ENCODE peak calls at places on chromosomes 5 and 9, in seven cellular contexts. One of them, this sample, is unnamed.

GRCh38 chr5:67612961-67613360 is 416.4 kb upstream of the CD180 start:
- DNase-seq in mesendoderm: no peak
- DNase-seq in mesenchymal stem cell: no peak
- DNase-seq in H1: no peak
- DNase-seq in IMR-90: no peak
- DNase-seq in neuronal stem cell: no peak
- DNase-seq in trophoblast cell: no peak
- DNase-seq in this sample: no peak

GRCh38 chr9:14350766-14351165 is 36.8 kb upstream of the NFIB start:
- DNase-seq in mesendoderm: no peak
- DNase-seq in neuronal stem cell: no peak
- DNase-seq in trophoblast cell: no peak
- DNase-seq in H1: no peak
- DNase-seq in mesenchymal stem cell: no peak
- DNase-seq in IMR-90: no peak
- DNase-seq in this sample: no peak

GRCh38 chr9:71072587-71072986 is 48.8 kb downstream of the TRPM3 start:
- DNase-seq in trophoblast cell: no peak
- DNase-seq in mesendoderm: no peak
- DNase-seq in mesenchymal stem cell: no peak
- DNase-seq in neuronal stem cell: no peak
- DNase-seq in IMR-90: no peak
- DNase-seq in H1: no peak
- DNase-seq in this sample: no peak

GRCh38 chr9:110911659-110912473 is 126.4 kb downstream of the LPAR1 start:
- DNase-seq in H1: no peak
- DNase-seq in neuronal stem cell: no peak
- DNase-seq in mesendoderm: no peak
- DNase-seq in IMR-90: peak
- DNase-seq in trophoblast cell: peak
- DNase-seq in mesenchymal stem cell: peak
- DNase-seq in this sample: no peak

GRCh38 chr5:138574744-138575193 is 432 bp downstream of the HSPA9 start:
- DNase-seq in trophoblast cell: peak
- DNase-seq in H1: no peak
- DNase-seq in neuronal stem cell: no peak
- DNase-seq in IMR-90: peak
- DNase-seq in mesenchymal stem cell: no peak
- DNase-seq in mesendoderm: no peak
- DNase-seq in this sample: no peak

GRCh38 chr5:12999667-13000066 is 944.8 kb downstream of the DNAH5 start:
- DNase-seq in trophoblast cell: no peak
- DNase-seq in neuronal stem cell: no peak
- DNase-seq in mesendoderm: no peak
- DNase-seq in mesenchymal stem cell: no peak
- DNase-seq in IMR-90: no peak
- DNase-seq in H1: no peak
- DNase-seq in this sample: no peak

GRCh38 chr5:54302267-54302687 is 8.1 kb downstream of the ARL15 start:
- DNase-seq in H1: no peak
- DNase-seq in mesenchymal stem cell: peak
- DNase-seq in mesendoderm: no peak
- DNase-seq in trophoblast cell: peak
- DNase-seq in neuronal stem cell: no peak
- DNase-seq in IMR-90: peak
- DNase-seq in this sample: no peak

GRCh38 chr5:170312666-170313065 is 15.1 kb upstream of the LCP2 start:
- DNase-seq in mesendoderm: no peak
- DNase-seq in IMR-90: peak
- DNase-seq in mesenchymal stem cell: peak
- DNase-seq in trophoblast cell: peak
- DNase-seq in neuronal stem cell: no peak
- DNase-seq in H1: no peak
- DNase-seq in this sample: no peak

GRCh38 chr9:22405869-22406659 is 40.6 kb upstream of the DMRTA1 start:
- DNase-seq in trophoblast cell: no peak
- DNase-seq in IMR-90: no peak
- DNase-seq in neuronal stem cell: no peak
- DNase-seq in H1: no peak
- DNase-seq in mesendoderm: no peak
- DNase-seq in mesenchymal stem cell: no peak
- DNase-seq in this sample: no peak

GRCh38 chr5:135478938-135479337 is 26.8 kb upstream of the TIFAB start:
- DNase-seq in mesendoderm: peak
- DNase-seq in H1: no peak
- DNase-seq in trophoblast cell: no peak
- DNase-seq in neuronal stem cell: no peak
- DNase-seq in IMR-90: no peak
- DNase-seq in mesenchymal stem cell: no peak
- DNase-seq in this sample: no peak

GRCh38 chr9:137436761-137437600 is 4.2 kb downstream of the ENTPD8 start:
- DNase-seq in trophoblast cell: no peak
- DNase-seq in H1: no peak
- DNase-seq in mesenchymal stem cell: no peak
- DNase-seq in neuronal stem cell: no peak
- DNase-seq in IMR-90: no peak
- DNase-seq in mesendoderm: no peak
- DNase-seq in this sample: no peak

GRCh38 chr5:59542841-59543825 is 350.4 kb downstream of the PDE4D start:
- DNase-seq in mesendoderm: no peak
- DNase-seq in H1: no peak
- DNase-seq in IMR-90: no peak
- DNase-seq in neuronal stem cell: no peak
- DNase-seq in trophoblast cell: no peak
- DNase-seq in mesenchymal stem cell: peak
- DNase-seq in this sample: no peak

GRCh38 chr9:76419782-76420380 is 25.7 kb upstream of the RFK start:
- DNase-seq in neuronal stem cell: no peak
- DNase-seq in mesendoderm: peak
- DNase-seq in IMR-90: no peak
- DNase-seq in mesenchymal stem cell: peak
- DNase-seq in trophoblast cell: peak
- DNase-seq in H1: no peak
- DNase-seq in this sample: no peak

GRCh38 chr5:40653221-40654022 is 26.3 kb upstream of the PTGER4 start:
- DNase-seq in IMR-90: no peak
- DNase-seq in trophoblast cell: no peak
- DNase-seq in neuronal stem cell: no peak
- DNase-seq in H1: no peak
- DNase-seq in mesendoderm: no peak
- DNase-seq in mesenchymal stem cell: no peak
- DNase-seq in this sample: no peak

GRCh38 chr5:151213803-151214613 is 9.9 kb downstream of the CCDC69 start:
- DNase-seq in IMR-90: no peak
- DNase-seq in trophoblast cell: peak
- DNase-seq in mesendoderm: peak
- DNase-seq in neuronal stem cell: no peak
- DNase-seq in H1: no peak
- DNase-seq in mesenchymal stem cell: peak
- DNase-seq in this sample: peak

GRCh38 chr5:144122081-144122480 is 48.4 kb downstream of the YIPF5 start:
- DNase-seq in mesenchymal stem cell: no peak
- DNase-seq in IMR-90: no peak
- DNase-seq in neuronal stem cell: no peak
- DNase-seq in mesendoderm: no peak
- DNase-seq in trophoblast cell: no peak
- DNase-seq in H1: no peak
- DNase-seq in this sample: no peak

GRCh38 chr5:102540251-102540812 is 41.5 kb upstream of the SLCO6A1 start:
- DNase-seq in mesendoderm: no peak
- DNase-seq in mesenchymal stem cell: no peak
- DNase-seq in IMR-90: no peak
- DNase-seq in H1: no peak
- DNase-seq in trophoblast cell: peak
- DNase-seq in neuronal stem cell: no peak
- DNase-seq in this sample: no peak

GRCh38 chr5:179820127-179820482 is 600 bp upstream of the SQSTM1 start:
- DNase-seq in mesendoderm: no peak
- DNase-seq in neuronal stem cell: no peak
- DNase-seq in IMR-90: no peak
- DNase-seq in H1: no peak
- DNase-seq in mesenchymal stem cell: peak
- DNase-seq in trophoblast cell: no peak
- DNase-seq in this sample: no peak

GRCh38 chr5:179821298-179822058 is 773 bp downstream of the SQSTM1 start:
- DNase-seq in mesenchymal stem cell: peak
- DNase-seq in H1: no peak
- DNase-seq in IMR-90: peak
- DNase-seq in mesendoderm: peak
- DNase-seq in neuronal stem cell: no peak
- DNase-seq in trophoblast cell: peak
- DNase-seq in this sample: peak

GRCh38 chr5:179820483-179821297 is at the start of gene SQSTM1:
- DNase-seq in IMR-90: peak
- DNase-seq in mesenchymal stem cell: peak
- DNase-seq in neuronal stem cell: peak
- DNase-seq in H1: no peak
- DNase-seq in mesendoderm: peak
- DNase-seq in trophoblast cell: peak
- DNase-seq in this sample: peak

GRCh38 chr5:179818746-179819295 is 1.9 kb upstream of the SQSTM1 start:
- DNase-seq in H1: no peak
- DNase-seq in trophoblast cell: peak
- DNase-seq in neuronal stem cell: no peak
- DNase-seq in mesendoderm: peak
- DNase-seq in IMR-90: peak
- DNase-seq in mesenchymal stem cell: peak
- DNase-seq in this sample: peak

DNA sequence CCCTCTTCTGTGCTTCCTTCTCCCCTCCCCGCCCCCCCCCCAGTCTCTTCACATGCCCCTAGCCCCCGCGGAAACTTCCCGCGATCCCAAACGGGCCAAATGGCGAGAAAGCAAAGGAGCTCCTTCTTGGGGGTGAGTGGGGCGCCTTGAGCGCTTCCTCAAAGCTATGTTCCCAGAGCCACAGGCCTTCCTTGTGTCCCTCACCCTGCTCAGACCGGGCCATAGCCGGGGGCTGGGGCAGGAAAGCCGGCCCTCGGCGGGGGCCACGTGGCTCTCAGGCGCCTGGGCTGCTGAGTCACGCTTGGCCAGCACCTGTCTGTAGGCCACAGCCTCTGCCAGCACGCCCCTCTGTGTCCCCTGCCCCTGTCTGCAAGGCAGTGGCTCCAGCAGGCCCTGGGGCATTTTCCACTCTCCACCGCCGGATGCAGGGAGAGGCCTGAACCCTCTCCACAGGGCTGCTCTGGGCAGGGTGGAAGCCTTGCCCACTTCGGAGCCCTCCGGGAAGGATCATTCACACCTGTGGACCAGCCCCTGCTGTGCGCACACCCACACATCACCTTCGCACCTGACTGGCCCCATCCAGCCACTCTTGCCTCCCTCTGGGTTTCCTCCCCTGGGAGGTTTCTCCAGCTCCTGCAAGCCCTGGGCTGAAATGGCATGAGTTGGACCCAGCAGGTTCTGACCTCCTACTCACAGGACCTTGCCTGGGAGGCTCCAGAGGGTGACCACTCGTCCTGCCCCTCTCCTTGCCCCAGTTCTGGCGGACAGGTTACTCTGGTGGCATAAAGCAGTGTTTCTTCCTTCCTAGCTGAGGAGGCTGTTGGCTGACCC is 1.2 kb upstream of the SQSTM1 start:
- DNase-seq in mesenchymal stem cell: peak
- DNase-seq in IMR-90: peak
- DNase-seq in neuronal stem cell: no peak
- DNase-seq in trophoblast cell: peak
- DNase-seq in H1: no peak
- DNase-seq in mesendoderm: peak
- DNase-seq in this sample: peak
- H3K18ac ChIP-seq in mesenchymal stem cell: peak
- H3K18ac ChIP-seq in IMR-90: peak
- H3K18ac ChIP-seq in neuronal stem cell: peak
- H3K18ac ChIP-seq in trophoblast cell: peak
- H3K18ac ChIP-seq in H1: peak
- H3K18ac ChIP-seq in mesendoderm: peak
- H3K18ac ChIP-seq in this sample: peak

GRCh38 chr9:3468407-3469205 is 57.2 kb downstream of the RFX3 start:
- DNase-seq in mesendoderm: no peak
- DNase-seq in IMR-90: no peak
- DNase-seq in trophoblast cell: peak
- DNase-seq in mesenchymal stem cell: no peak
- DNase-seq in neuronal stem cell: no peak
- DNase-seq in H1: no peak
- DNase-seq in this sample: no peak
- H3K23ac ChIP-seq in mesendoderm: no peak
- H3K23ac ChIP-seq in IMR-90: no peak
- H3K23ac ChIP-seq in trophoblast cell: no peak
- H3K23ac ChIP-seq in mesenchymal stem cell: no peak
- H3K23ac ChIP-seq in neuronal stem cell: no peak
- H3K23ac ChIP-seq in H1: no peak
- H3K23ac ChIP-seq in this sample: no peak

DNA sequence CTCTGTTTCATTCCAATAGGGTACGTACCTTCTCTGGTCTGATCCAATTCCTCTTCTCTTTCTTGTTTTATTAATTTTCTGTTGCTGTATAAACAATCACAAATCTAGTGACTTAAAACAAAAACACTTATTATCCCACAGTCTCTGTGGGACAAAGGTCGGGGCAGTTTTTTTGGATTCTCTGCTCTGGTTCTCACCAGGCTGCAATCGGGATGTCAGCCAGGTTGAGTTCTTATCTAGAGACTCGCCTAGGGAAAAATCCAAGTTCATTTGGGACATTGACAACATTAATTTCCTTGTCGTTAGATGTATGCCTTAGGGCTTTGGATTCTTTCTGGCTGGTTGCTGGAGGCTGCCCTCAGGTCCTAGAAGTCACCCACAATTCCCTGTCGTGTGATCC is 430.5 kb upstream of the RORB start:
- DNase-seq in mesendoderm: no peak
- DNase-seq in trophoblast cell: no peak
- DNase-seq in IMR-90: no peak
- DNase-seq in neuronal stem cell: no peak
- DNase-seq in mesenchymal stem cell: no peak
- DNase-seq in H1: no peak
- DNase-seq in this sample: no peak
- H3K18ac ChIP-seq in mesendoderm: no peak
- H3K18ac ChIP-seq in trophoblast cell: no peak
- H3K18ac ChIP-seq in IMR-90: no peak
- H3K18ac ChIP-seq in neuronal stem cell: no peak
- H3K18ac ChIP-seq in mesenchymal stem cell: no peak
- H3K18ac ChIP-seq in H1: no peak
- H3K18ac ChIP-seq in this sample: no peak

GRCh38 chr9:136179761-136180160 is 25.2 kb downstream of the LHX3 start:
- DNase-seq in IMR-90: no peak
- DNase-seq in trophoblast cell: no peak
- DNase-seq in H1: no peak
- DNase-seq in mesendoderm: no peak
- DNase-seq in mesenchymal stem cell: no peak
- DNase-seq in neuronal stem cell: no peak
- DNase-seq in this sample: no peak

GRCh38 chr9:136180586-136180985 is 24.3 kb downstream of the LHX3 start:
- DNase-seq in mesenchymal stem cell: no peak
- DNase-seq in IMR-90: no peak
- DNase-seq in H1: no peak
- DNase-seq in trophoblast cell: no peak
- DNase-seq in neuronal stem cell: no peak
- DNase-seq in mesendoderm: no peak
- DNase-seq in this sample: no peak

GRCh38 chr9:136181784-136182421 is 23.0 kb downstream of the LHX3 start:
- DNase-seq in mesendoderm: no peak
- DNase-seq in mesenchymal stem cell: no peak
- DNase-seq in IMR-90: no peak
- DNase-seq in H1: no peak
- DNase-seq in trophoblast cell: no peak
- DNase-seq in neuronal stem cell: no peak
- DNase-seq in this sample: no peak

GRCh38 chr9:136182850-136183422 is 22.0 kb downstream of the LHX3 start:
- DNase-seq in neuronal stem cell: no peak
- DNase-seq in mesendoderm: no peak
- DNase-seq in trophoblast cell: no peak
- DNase-seq in H1: no peak
- DNase-seq in IMR-90: no peak
- DNase-seq in mesenchymal stem cell: no peak
- DNase-seq in this sample: no peak

GRCh38 chr9:136182422-136182790 is 22.5 kb downstream of the LHX3 start:
- DNase-seq in neuronal stem cell: no peak
- DNase-seq in IMR-90: no peak
- DNase-seq in mesenchymal stem cell: no peak
- DNase-seq in trophoblast cell: no peak
- DNase-seq in H1: no peak
- DNase-seq in mesendoderm: no peak
- DNase-seq in this sample: no peak
- H3K23ac ChIP-seq in neuronal stem cell: no peak
- H3K23ac ChIP-seq in IMR-90: no peak
- H3K23ac ChIP-seq in mesenchymal stem cell: no peak
- H3K23ac ChIP-seq in trophoblast cell: no peak
- H3K23ac ChIP-seq in H1: no peak
- H3K23ac ChIP-seq in mesendoderm: no peak
- H3K23ac ChIP-seq in this sample: no peak